ENCODE peak calls at places on chromosomes 4 and X, in five cellular contexts. F is upper lobe of left lung, U is H7, L is heart right ventricle, V is BJ. W is an unnamed sample.
A peak's percentile ranks its signal among the peaks of the same experiment; 100 is the strongest.

GRCh38 chr4:185625503-185625902 is 90.2 kb upstream of the PDLIM3 start:
- DNase-seq in F (no peak), V (no peak), L (no peak), U (no peak), W (no peak)

GRCh38 chr4:81214518-81215218 is 354 bp downstream of the PRKG2 start:
- DNase-seq in V (no peak), F (peak; percentile 30), U (peak; percentile 74), L (peak; percentile 13), W (no peak)

GRCh38 chr4:73687414-73687813 is 53.0 kb upstream of the CXCL8 start:
- DNase-seq in U (no peak), F (no peak), L (no peak), V (no peak), W (no peak)

GRCh38 chr4:84916233-84916632 is 50.3 kb downstream of the WDFY3 start:
- DNase-seq in U (no peak), V (no peak), F (no peak), L (no peak), W (no peak)

GRCh38 chr4:2077537-2078460 is 18.7 kb downstream of the NAT8L start:
- DNase-seq in F (no peak), V (no peak), U (peak; percentile 38), L (no peak), W (no peak)

GRCh38 chr4:33104190-33104773 is 2384.1 kb downstream of the PCDH7 start:
- DNase-seq in U (no peak), L (no peak), V (no peak), F (no peak), W (no peak)

GRCh38 chr4:150971901-150972300 is 43.2 kb downstream of the LRBA start:
- DNase-seq in V (no peak), L (no peak), F (no peak), U (no peak), W (no peak)

GRCh38 chrX:21800344-21800770 is 39.1 kb upstream of the MBTPS2 start:
- DNase-seq in F (no peak), V (no peak), L (no peak), U (no peak), W (no peak)

GRCh38 chr4:90598741-90599140 is 471.5 kb downstream of the CCSER1 start:
- DNase-seq in F (no peak), L (no peak), U (no peak), V (no peak), W (no peak)

GRCh38 chr4:137960371-137961050 is 281.6 kb downstream of the SLC7A11 start:
- DNase-seq in U (no peak), F (no peak), L (no peak), V (no peak), W (peak; percentile 66)

GRCh38 chr4:127124919-127125318 is 507.8 kb upstream of the INTU start:
- DNase-seq in V (no peak), L (no peak), U (no peak), F (no peak), W (no peak)

GRCh38 chr4:126046081-126046614 is 731.4 kb downstream of the FAT4 start:
- DNase-seq in F (no peak), L (no peak), U (no peak), V (no peak), W (no peak)

GRCh38 chrX:46840946-46841740 is 4.3 kb downstream of the RP2 start:
- DNase-seq in U (no peak), V (no peak), F (no peak), L (no peak), W (no peak)

GRCh38 chr4:52037730-52038108 is 380 bp downstream of the SGCB start:
- DNase-seq in L (peak; percentile 42), F (no peak), V (no peak), U (peak; percentile 87), W (no peak)

GRCh38 chr4:156974264-156974663 is 2.7 kb upstream of the PDGFC start:
- DNase-seq in L (no peak), F (no peak), U (no peak), V (no peak), W (no peak)

GRCh38 chr4:5857199-5857598 is 35.7 kb downstream of the CRMP1 start:
- DNase-seq in V (no peak), U (no peak), F (no peak), L (no peak), W (no peak)

GRCh38 chrX:10529344-10529743 is 91.0 kb downstream of the MID1 start:
- DNase-seq in U (no peak), L (no peak), V (no peak), F (no peak), W (no peak)

GRCh38 chr4:113952452-113953029 is 26.9 kb downstream of the ARSJ start:
- DNase-seq in U (peak; percentile 5), L (no peak), V (no peak), F (no peak), W (no peak)

GRCh38 chr4:140300271-140300970 is 73.0 kb upstream of the SCOC start:
- DNase-seq in F (no peak), L (no peak), U (no peak), V (no peak), W (no peak)

GRCh38 chrX:131588995-131589394 is 45.1 kb downstream of the OR13H1 start:
- DNase-seq in L (no peak), F (no peak), V (no peak), U (no peak), W (no peak)

GRCh38 chrX:123968383-123969050 is 7.0 kb downstream of the STAG2 start:
- DNase-seq in U (no peak), L (no peak), F (no peak), V (no peak), W (no peak)

GRCh38 chr4:155944516-155944915 is 9.2 kb downstream of the CTSO start:
- DNase-seq in F (no peak), V (no peak), L (no peak), U (no peak), W (no peak)

GRCh38 chrX:15410430-15410829 is 26.2 kb upstream of the VEGFD start:
- DNase-seq in V (no peak), U (no peak), F (no peak), L (no peak), W (no peak)

GRCh38 chr4:32748498-32748897 is 2028.3 kb downstream of the PCDH7 start:
- DNase-seq in U (no peak), L (no peak), V (no peak), F (no peak), W (no peak)

GRCh38 chr4:22471999-22472434 is 43.8 kb downstream of the ADGRA3 start:
- DNase-seq in F (no peak), U (no peak), L (no peak), V (no peak), W (no peak)

GRCh38 chr4:32488690-32489089 is 1768.5 kb downstream of the PCDH7 start:
- DNase-seq in L (no peak), V (no peak), U (no peak), F (no peak), W (no peak)

GRCh38 chrX:20620301-20620700 is 353.6 kb upstream of the RPS6KA3 start:
- DNase-seq in U (no peak), L (no peak), V (no peak), F (no peak), W (peak; percentile 36)

GRCh38 chr4:108303488-108304177 is 134.9 kb upstream of the LEF1 start:
- DNase-seq in F (no peak), V (no peak), U (peak; percentile 3), L (no peak), W (no peak)

DNA sequence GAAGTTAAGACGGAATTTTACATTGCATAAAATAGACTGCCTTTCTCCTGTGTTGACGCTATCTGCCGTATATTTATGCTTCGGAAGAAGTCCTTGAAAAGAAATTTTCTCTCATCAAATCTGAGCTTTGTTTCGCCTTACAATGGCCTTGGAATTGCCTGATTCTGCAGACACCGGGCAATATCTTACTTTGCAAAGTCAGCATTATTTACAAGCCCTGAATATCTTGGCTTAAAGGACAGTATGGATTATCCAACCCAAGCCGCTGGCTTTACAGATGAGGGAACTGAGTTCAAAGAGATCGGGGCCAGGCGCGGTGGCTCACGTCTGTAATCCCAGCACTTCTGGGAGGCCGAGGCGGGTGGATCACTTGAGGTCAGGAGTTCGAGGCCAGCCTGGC is 1.1 kb upstream of the MANBA start:
- DNase-seq in L (no peak), V (no peak), U (no peak), F (no peak), W (no peak)
- H3K4me3 ChIP-seq in L (peak overlapping the region; percentile 74), V (no peak overlapping the region), U (peak overlapping the region; percentile 89), F (peak overlapping the region; percentile 88), W (no peak overlapping the region)

GRCh38 chrX:23332888-23333821 is 1.5 kb upstream of the PTCHD1 start:
- DNase-seq in V (no peak), L (no peak), F (no peak), U (peak; percentile 74), W (no peak)

GRCh38 chrX:23332101-23332887 is 2.4 kb upstream of the PTCHD1 start:
- DNase-seq in U (peak; percentile 69), L (no peak), V (no peak), F (no peak), W (no peak)

GRCh38 chrX:23333842-23334535 is 660 bp upstream of the PTCHD1 start:
- DNase-seq in F (no peak), V (no peak), U (peak; percentile 86), L (no peak), W (no peak)

GRCh38 chrX:23334871-23335599 is 386 bp downstream of the PTCHD1 start:
- DNase-seq in U (peak; percentile 71), F (no peak), V (no peak), L (no peak), W (no peak)

GRCh38 chrX:23334536-23334870 is at the start of gene PTCHD1:
- DNase-seq in F (no peak), U (no peak), V (no peak), L (no peak), W (no peak)
- H3K4me3 ChIP-seq in F (peak within 1 kb of the TSS; percentile 42), U (peak within 1 kb of the TSS; percentile 74), V (no peak within 1 kb of the TSS), L (peak within 1 kb of the TSS; percentile 41), W (peak within 1 kb of the TSS; percentile 31)

DNA sequence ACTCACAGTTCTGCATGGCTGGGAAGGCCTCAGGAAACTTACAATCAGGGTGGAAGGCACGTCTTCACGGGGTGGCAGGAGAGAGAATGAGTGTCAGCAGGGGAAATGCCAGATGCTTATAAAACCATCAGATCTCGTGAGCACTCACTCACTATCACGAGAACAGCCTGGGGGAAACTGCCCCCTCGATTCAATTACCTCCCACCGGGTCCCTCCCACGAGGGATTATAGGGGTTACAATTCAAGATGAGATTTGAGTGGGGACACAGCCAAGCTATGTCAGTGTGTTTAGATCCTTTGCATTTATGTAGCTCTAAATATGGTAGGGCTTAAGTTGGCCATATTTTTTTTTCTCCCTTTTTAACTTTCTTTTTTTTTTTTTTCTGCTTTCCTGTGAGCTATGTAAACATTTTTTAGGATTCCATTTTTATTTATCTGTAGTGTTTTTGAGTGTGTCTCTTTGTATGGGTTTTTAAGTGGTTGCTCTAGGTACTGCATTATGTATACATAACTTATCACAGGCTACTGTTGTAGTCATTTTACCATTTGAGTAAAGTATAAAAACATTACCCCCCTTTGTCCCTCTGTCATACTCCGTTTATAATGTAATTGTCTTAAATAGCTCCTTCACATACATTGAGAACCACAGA is 79.0 kb downstream of the ADRA2C start:
- DNase-seq in L (no peak), U (no peak), V (no peak), F (no peak), W (no peak)
- H3K4me3 ChIP-seq in L (no peak overlapping the region), U (no peak overlapping the region), V (no peak overlapping the region), F (no peak overlapping the region), W (no peak overlapping the region)

GRCh38 chr4:175971393-175972179 is 94.1 kb upstream of the WDR17 start:
- DNase-seq in V (no peak), U (peak; percentile 15), F (no peak), L (no peak), W (no peak)
- H3K4me3 ChIP-seq in V (no peak overlapping the region), U (no peak overlapping the region), F (no peak overlapping the region), L (no peak overlapping the region), W (no peak overlapping the region)

W was measured in skeletal muscle cell.